ENCODE peak calls at places on chromosomes 11 and 22, in four cellular contexts. E is midbrain, Q is right lobe of liver, D is GM23248. V is an unnamed sample.

GRCh38 chr22:49323751-49324415 is 503.8 kb downstream of the BRD1 start:
- DNase-seq in Q (peak), E (no peak), D (no peak), V (no peak)

GRCh38 chr11:115869780-115870431 is 365.7 kb upstream of the CADM1 start:
- DNase-seq in D (no peak), Q (no peak), E (no peak), V (peak)

GRCh38 chr11:132024587-132025295 is 654.3 kb downstream of the NTM start:
- DNase-seq in Q (no peak), E (no peak), D (peak), V (no peak)

GRCh38 chr22:25759825-25760231 is 17.8 kb downstream of the MYO18B start:
- DNase-seq in Q (no peak), D (peak), E (no peak), V (no peak)

GRCh38 chr22:33674357-33674756 is 245.9 kb downstream of the LARGE1 start:
- DNase-seq in E (no peak), D (no peak), Q (no peak), V (no peak)

GRCh38 chr11:120662071-120662611 is 150.6 kb downstream of the GRIK4 start:
- DNase-seq in E (no peak), D (no peak), Q (no peak), V (no peak)

GRCh38 chr11:102422817-102423725 is 29.5 kb downstream of the TMEM123 start:
- DNase-seq in E (peak), Q (no peak), D (no peak), V (no peak)

GRCh38 chr11:61494341-61495038 is 14.1 kb upstream of the LRRC10B start:
- DNase-seq in E (no peak), D (no peak), Q (no peak), V (no peak)

GRCh38 chr22:46010177-46010867 is 33.4 kb upstream of the WNT7B start:
- DNase-seq in Q (no peak), E (no peak), D (peak), V (no peak)

V was measured in endothelial cell.